ENCODE peak calls at places on chromosome 16, in ten cellular contexts. M is C1 segment of cervical spinal cord; T is left lung; D is heart right ventricle; O is smooth muscle cell of the brain vasculature; B is psoas muscle; N is NCI-H1105; Z is stimulated activated CD4-positive, alpha-beta T cell treated with anti-CD3 and anti-CD28 coated beads, Interleukin-1b, Interleukin-23, amount 100 ng/mL, for 1 hour; C is HCEC 1CT; X is brain microvascular endothelial cell. Y is an unnamed sample.
A peak's percentile ranks its signal among the peaks of the same experiment; 100 is the strongest.

GRCh38 chr16:2914233-2914632 is 2.5 kb downstream of the FLYWCH1 start:
- DNase-seq in B (no peak), N (no peak), C (no peak), O (no peak), X (no peak), T (no peak), D (no peak), M (no peak), Z (no peak), Y (no peak)

GRCh38 chr16:56301391-56301850 is 110.1 kb downstream of the GNAO1 start:
- DNase-seq in O (no peak), Z (no peak), M (no peak), C (no peak), D (no peak), X (peak; percentile 16), B (no peak), N (no peak), T (no peak), Y (no peak)

GRCh38 chr16:57473906-57474305 is 11.4 kb downstream of the POLR2C start:
- DNase-seq in M (no peak), B (peak; percentile 31), Z (no peak), D (no peak), X (no peak), N (no peak), O (no peak), C (no peak), T (no peak), Y (no peak)

GRCh38 chr16:3645504-3646347 is 8.8 kb upstream of the DNASE1 start:
- DNase-seq in B (no peak), N (no peak), C (no peak), Z (no peak), D (no peak), O (peak; percentile 32), X (no peak), T (no peak), M (no peak), Y (peak; percentile 78)

GRCh38 chr16:66605177-66605999 is 884 bp downstream of the CMTM3 start:
- DNase-seq in X (peak; percentile 41), Z (no peak), N (no peak), B (peak; percentile 82), O (no peak), T (peak; percentile 61), D (peak; percentile 69), C (peak; percentile 15), M (no peak), Y (peak; percentile 94)

GRCh38 chr16:22123146-22123545 is 30.8 kb downstream of the VWA3A start:
- DNase-seq in B (no peak), M (no peak), C (peak; percentile 25), Z (no peak), X (no peak), D (no peak), N (no peak), T (no peak), O (no peak), Y (no peak)

GRCh38 chr16:15041260-15042011 is 14.4 kb downstream of the NTAN1 start:
- DNase-seq in Z (no peak), M (peak; percentile 49), D (peak; percentile 82), C (no peak), X (peak; percentile 26), B (peak; percentile 91), T (peak; percentile 83), O (no peak), N (no peak), Y (peak; percentile 82)

GRCh38 chr16:82345318-82345717 is 175.3 kb upstream of the MPHOSPH6 start:
- DNase-seq in Z (no peak), B (no peak), M (no peak), X (no peak), C (no peak), N (no peak), D (no peak), T (no peak), O (no peak), Y (no peak)

GRCh38 chr16:11254913-11255736 is 879 bp downstream of the SOCS1 start:
- DNase-seq in O (no peak), X (no peak), D (peak; percentile 41), B (peak; percentile 64), C (peak; percentile 46), N (peak; percentile 23), Z (no peak), M (peak; percentile 50), T (peak; percentile 55), Y (peak; percentile 90)

GRCh38 chr16:26801628-26802027 is 265.1 kb upstream of the C16orf82 start:
- DNase-seq in N (no peak), C (no peak), X (no peak), Z (no peak), O (no peak), D (no peak), B (no peak), T (no peak), M (no peak), Y (no peak)

GRCh38 chr16:50360779-50361178 is 8.0 kb downstream of the BRD7 start:
- DNase-seq in T (no peak), O (no peak), D (no peak), Z (no peak), X (no peak), M (no peak), B (no peak), C (no peak), N (no peak), Y (no peak)

GRCh38 chr16:72241930-72242329 is 70.0 kb upstream of the PMFBP1 start:
- DNase-seq in M (no peak), T (no peak), D (no peak), C (peak; percentile 68), O (peak; percentile 12), N (no peak), B (no peak), X (peak; percentile 53), Z (no peak), Y (no peak)

GRCh38 chr16:88773812-88774291 is 11.2 kb downstream of the PIEZO1 start:
- DNase-seq in X (peak; percentile 82), O (no peak), Z (no peak), C (peak; percentile 85), T (peak; percentile 80), B (peak; percentile 76), M (no peak), D (peak; percentile 69), N (no peak), Y (no peak)

GRCh38 chr16:66878067-66878466 is 2.2 kb upstream of the PDP2 start:
- DNase-seq in C (no peak), M (no peak), Z (no peak), X (no peak), D (no peak), O (no peak), T (no peak), N (no peak), B (no peak), Y (no peak)

GRCh38 chr16:15523092-15523541 is 88.7 kb downstream of the BMERB1 start:
- DNase-seq in T (peak; percentile 57), M (peak; percentile 41), Z (no peak), D (peak; percentile 21), B (peak; percentile 82), N (no peak), O (no peak), C (no peak), X (no peak), Y (no peak)

Y was measured in lower leg skin.